ENCODE peak calls at places on chromosomes 16 and 17, in four cellular contexts. G is H54; C is Calu3; W is stimulated activated CD8-positive, alpha-beta memory T cell treated with anti-CD3 and anti-CD28 coated beads, Interleukin-2, amount 100 ng/mL, for 48 hours. X is an unnamed sample.

GRCh38 chr17:77858291-77859034 is 100.0 kb upstream of the TNRC6C start:
- DNase-seq in W (no peak), C (no peak), G (no peak), X (no peak)

GRCh38 chr17:68821860-68822693 is 133.1 kb downstream of the ABCA8 start:
- DNase-seq in C (peak), W (no peak), G (peak), X (peak)

GRCh38 chr17:72397687-72398086 is 276.9 kb downstream of the SOX9 start:
- DNase-seq in G (no peak), C (no peak), W (no peak), X (no peak)

GRCh38 chr17:67718325-67718941 is 697 bp downstream of the NOL11 start:
- DNase-seq in W (no peak), G (peak), C (peak), X (peak)

GRCh38 chr17:78416311-78416711 is 37.9 kb downstream of the PGS1 start:
- DNase-seq in G (no peak), W (no peak), C (no peak), X (no peak)

GRCh38 chr17:81064746-81065475 is 30.0 kb downstream of the BAIAP2 start:
- DNase-seq in W (no peak), G (no peak), C (peak), X (no peak)

GRCh38 chr16:21264226-21265036 is 13.7 kb downstream of the CRYM start:
- DNase-seq in G (no peak), W (no peak), C (no peak), X (no peak)

GRCh38 chr16:85738878-85739715 is 11.8 kb downstream of the C16orf74 start:
- DNase-seq in G (no peak), W (no peak), C (no peak), X (no peak)

GRCh38 chr16:47787695-47788094 is 326.6 kb downstream of the PHKB start:
- DNase-seq in W (no peak), G (no peak), C (no peak), X (peak)

GRCh38 chr17:48610282-48611211 is at the start of gene HOXB7:
- DNase-seq in W (peak), C (peak), G (no peak), X (peak)

GRCh38 chr17:74163271-74163821 is 40.1 kb upstream of the RPL38 start:
- DNase-seq in W (no peak), C (no peak), G (no peak), X (no peak)

GRCh38 chr17:76546556-76547182 is 6.8 kb downstream of the PRCD start:
- DNase-seq in G (no peak), W (no peak), C (no peak), X (no peak)

GRCh38 chr16:2933136-2933535 is 21.4 kb downstream of the FLYWCH1 start:
- DNase-seq in G (no peak), W (no peak), C (no peak), X (no peak)

GRCh38 chr17:2195729-2196128 is 107.9 kb downstream of the SMG6 start:
- DNase-seq in W (peak), C (peak), G (no peak), X (no peak)

GRCh38 chr17:67656494-67657203 is 61.1 kb upstream of the NOL11 start:
- DNase-seq in W (no peak), C (no peak), G (no peak), X (no peak)

GRCh38 chr16:29745126-29745852 is 501 bp downstream of the C16orf54 start:
- DNase-seq in W (peak), C (no peak), G (no peak), X (no peak)

GRCh38 chr17:33940769-33941168 is 314.3 kb upstream of the CCL2 start:
- DNase-seq in C (no peak), G (no peak), W (no peak), X (no peak)

GRCh38 chr16:7650446-7650845 is 317.8 kb downstream of the RBFOX1 start:
- DNase-seq in C (no peak), W (no peak), G (no peak), X (no peak)